ENCODE peak calls at places on chromosomes 16 and 17, in eight cellular contexts. T is fibroblast of lung, O is CD14-positive monocyte, A is transverse colon, U is neural progenitor cell, Y is HL-60, E is nephron progenitor cell, W is A549. N is an unnamed sample.

GRCh38 chr17:75832652-75833400 is 11.4 kb downstream of the UNC13D start:
- DNase-seq in T (no peak), O (no peak), A (no peak), U (no peak), Y (no peak), E (no peak), W (no peak), N (no peak)

GRCh38 chr16:83965444-83966152 is 2.4 kb upstream of the NECAB2 start:
- DNase-seq in T (no peak), O (no peak), A (no peak), U (no peak), Y (no peak), E (no peak), W (no peak), N (no peak)

GRCh38 chr16:74660383-74660782 is 6.3 kb downstream of the RFWD3 start:
- DNase-seq in T (no peak), O (no peak), A (no peak), U (no peak), Y (no peak), E (no peak), W (no peak), N (no peak)

GRCh38 chr17:75645501-75645888 is 12.3 kb downstream of the SMIM5 start:
- DNase-seq in T (peak; percentile 54), O (no peak), A (peak; percentile 76), U (no peak), Y (no peak), E (no peak), W (peak; percentile 92), N (peak; percentile 60)

GRCh38 chr17:63538693-63539595 is 11.3 kb upstream of the DCAF7 start:
- DNase-seq in T (no peak), O (no peak), A (no peak), U (no peak), Y (no peak), E (no peak), W (no peak), N (no peak)

GRCh38 chr17:32487460-32488176 is 825 bp downstream of the CDK5R1 start:
- DNase-seq in T (peak; percentile 16), O (no peak), A (no peak), U (peak; percentile 69), Y (no peak), E (peak; percentile 55), W (peak; percentile 31), N (no peak)

GRCh38 chr16:66913081-66913480 is 5.6 kb downstream of the CDH16 start:
- DNase-seq in T (no peak), O (no peak), A (no peak), U (no peak), Y (no peak), E (peak; percentile 46), W (no peak), N (no peak)

GRCh38 chr16:61263400-61263799 is 772.8 kb downstream of the CDH8 start:
- DNase-seq in T (no peak), O (no peak), A (no peak), U (no peak), Y (no peak), E (no peak), W (no peak), N (no peak)

GRCh38 chr17:55187371-55187770 is 77.4 kb upstream of the HLF start:
- DNase-seq in T (no peak), O (no peak), A (no peak), U (peak; percentile 3), Y (no peak), E (no peak), W (no peak), N (no peak)

GRCh38 chr16:67296422-67296821 is 17.1 kb downstream of the PLEKHG4 start:
- DNase-seq in T (peak; percentile 94), O (no peak), A (no peak), U (no peak), Y (no peak), E (no peak), W (no peak), N (no peak)

GRCh38 chr16:68382296-68382718 is 66.0 kb downstream of the SMPD3 start:
- DNase-seq in T (no peak), O (no peak), A (peak; percentile 87), U (no peak), Y (no peak), E (no peak), W (peak; percentile 27), N (no peak)

GRCh38 chr17:78257810-78258322 is 26.4 kb downstream of the TMEM235 start:
- DNase-seq in T (no peak), O (peak; percentile 51), A (no peak), U (no peak), Y (peak; percentile 92), E (no peak), W (no peak), N (no peak)

GRCh38 chr17:17788967-17789366 is 47.8 kb downstream of the SREBF1 start:
- DNase-seq in T (no peak), O (no peak), A (no peak), U (no peak), Y (no peak), E (no peak), W (no peak), N (no peak)

GRCh38 chr16:3857189-3858013 is 23.1 kb downstream of the CREBBP start:
- DNase-seq in T (peak; percentile 36), O (peak; percentile 77), A (peak; percentile 30), U (no peak), Y (peak; percentile 94), E (no peak), W (no peak), N (peak; percentile 93)

GRCh38 chr17:78144146-78144719 is 2.0 kb upstream of the C17orf99 start:
- DNase-seq in T (peak; percentile 59), O (peak; percentile 89), A (peak; percentile 87), U (no peak), Y (peak; percentile 95), E (no peak), W (peak; percentile 77), N (peak; percentile 70)

GRCh38 chr16:67545665-67546024 is 16.7 kb upstream of the CTCF start:
- DNase-seq in T (no peak), O (no peak), A (no peak), U (no peak), Y (no peak), E (no peak), W (no peak), N (no peak)

GRCh38 chr16:81555660-81556059 is 111.1 kb downstream of the CMIP start:
- DNase-seq in T (no peak), O (no peak), A (no peak), U (no peak), Y (no peak), E (no peak), W (no peak), N (no peak)

GRCh38 chr17:77297693-77298666 is 157.2 kb downstream of the SEC14L1 start:
- DNase-seq in T (peak; percentile 35), O (no peak), A (no peak), U (no peak), Y (no peak), E (no peak), W (peak; percentile 11), N (no peak)

GRCh38 chr16:67055712-67056487 is 27.0 kb downstream of the CBFB start:
- DNase-seq in T (peak; percentile 98), O (no peak), A (no peak), U (no peak), Y (no peak), E (no peak), W (peak; percentile 36), N (peak; percentile 81)

GRCh38 chr17:4354862-4355514 is 11.5 kb downstream of the UBE2G1 start:
- DNase-seq in T (no peak), O (no peak), A (no peak), U (no peak), Y (no peak), E (no peak), W (no peak), N (peak; percentile 29)

GRCh38 chr17:42720996-42721583 is 23.8 kb downstream of the EZH1 start:
- DNase-seq in T (peak; percentile 53), O (no peak), A (no peak), U (peak; percentile 83), Y (peak; percentile 24), E (peak; percentile 21), W (peak; percentile 77), N (peak; percentile 71)

GRCh38 chr17:56099649-56100048 is 53.6 kb upstream of the ANKFN1 start:
- DNase-seq in T (peak; percentile 59), O (no peak), A (no peak), U (no peak), Y (no peak), E (no peak), W (no peak), N (peak; percentile 20)

GRCh38 chr17:7441202-7441705 is 1.9 kb downstream of the FGF11 start:
- DNase-seq in T (peak; percentile 35), O (no peak), A (no peak), U (no peak), Y (no peak), E (no peak), W (no peak), N (no peak)
- TF ChIP-seq CTCF in T (no peak), O (no peak), A (no peak), U (no peak), Y (no peak), E (no peak), W (no peak), N (no peak)

DNA sequence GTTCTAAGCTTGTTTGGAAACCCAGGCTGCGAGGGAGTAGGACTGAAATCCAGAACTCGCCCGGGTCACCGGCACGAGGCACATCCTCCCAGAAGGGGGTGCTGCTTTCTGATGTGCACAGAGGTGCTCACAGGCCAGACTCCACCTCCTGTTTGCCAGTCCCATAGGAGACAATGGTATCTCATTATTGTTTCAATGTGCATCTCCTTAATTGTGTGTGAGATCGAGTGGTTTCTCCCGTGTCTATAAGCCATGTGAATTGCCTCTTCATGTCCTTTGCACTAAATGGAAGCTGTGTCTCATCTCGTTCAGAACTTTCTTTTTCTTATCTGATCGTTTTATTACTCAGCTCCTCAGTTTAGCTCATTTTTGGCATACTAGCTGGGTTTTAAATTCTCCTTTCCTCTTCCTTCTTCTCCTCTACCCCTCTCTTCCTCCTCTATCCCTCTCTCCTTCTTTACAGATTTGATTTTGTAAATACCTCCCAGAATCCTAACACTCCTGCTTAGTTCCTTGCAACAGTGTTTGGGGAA is 32.1 kb upstream of the PRKCB start:
- DNase-seq in T (peak; percentile 6), O (peak; percentile 73), A (peak; percentile 82), U (peak; percentile 81), Y (peak; percentile 45), E (peak; percentile 57), W (peak; percentile 60), N (peak; percentile 61)
- TF ChIP-seq CTCF in T (peak; percentile 63), O (peak; percentile 86), A (peak; percentile 33), U (peak; percentile 70), Y (peak; percentile 50), E (peak; percentile 41), W (peak; percentile 52), N (peak; percentile 46)

GRCh38 chr16:57535680-57536305 is 578 bp downstream of the CCDC102A start:
- DNase-seq in T (peak; percentile 90), O (peak; percentile 73), A (peak; percentile 95), U (peak; percentile 97), Y (peak; percentile 80), E (peak; percentile 96), W (peak; percentile 92), N (peak; percentile 85)
- TF ChIP-seq CTCF in T (no peak), O (no peak), A (peak; percentile 17), U (peak; percentile 23), Y (no peak), E (no peak), W (no peak), N (no peak)

DNA sequence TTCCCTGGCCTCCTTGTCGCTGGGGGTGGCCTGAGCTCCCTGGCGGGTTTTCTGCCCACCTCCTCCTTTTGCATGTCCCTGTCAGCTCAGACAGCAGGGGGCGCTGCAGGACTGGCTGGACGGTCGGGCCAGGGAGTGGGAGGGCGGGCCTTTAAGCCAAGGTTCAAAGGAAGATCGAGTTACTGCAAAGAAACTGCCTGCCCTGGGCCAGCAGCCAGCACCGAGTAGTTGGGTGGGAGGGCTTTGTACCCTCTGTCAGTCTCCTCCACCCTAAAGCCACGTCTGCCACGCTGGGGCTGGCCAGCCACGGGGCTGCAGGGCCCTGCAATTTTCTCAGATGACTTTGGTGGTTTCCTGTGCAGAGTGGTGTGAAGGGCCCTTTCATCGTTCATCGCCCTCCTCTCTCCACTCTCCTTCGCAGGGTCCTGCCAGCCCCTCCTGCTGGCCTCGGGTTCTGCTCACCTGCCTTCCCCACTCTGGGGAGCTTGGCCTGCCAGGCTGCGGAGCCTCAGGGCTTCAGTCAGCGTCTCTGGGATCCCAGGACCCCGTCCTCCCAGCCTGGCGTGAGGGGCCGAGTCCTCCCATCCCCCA is 12.3 kb downstream of the GPR142 start:
- DNase-seq in T (peak; percentile 62), O (peak; percentile 93), A (peak; percentile 95), U (peak; percentile 94), Y (peak; percentile 62), E (peak; percentile 100), W (peak; percentile 85), N (peak; percentile 87)
- TF ChIP-seq CTCF in T (peak; percentile 74), O (peak; percentile 96), A (peak; percentile 95), U (peak; percentile 98), Y (peak; percentile 73), E (peak; percentile 95), W (peak; percentile 99), N (peak; percentile 95)

N was measured in MCF 10A.